ENCODE peak calls at places on chromosomes 4 and X, in eight cellular contexts. T, S, G, Z, P, Y, F and A are unnamed samples.
A peak's percentile ranks its signal among the peaks of the same experiment; 100 is the strongest.

GRCh38 chr4:137393043-137393442 is 139.3 kb downstream of the PCDH18 start:
- DNase-seq in T (no peak), S (peak; percentile 24), G (no peak), Z (no peak), P (peak; percentile 34), Y (no peak), F (no peak), A (no peak)

GRCh38 chr4:3045500-3045850 is 28.9 kb downstream of the HTT-AS start:
- DNase-seq in T (no peak), S (no peak), G (no peak), Z (peak; percentile 85), P (no peak), Y (peak; percentile 70), F (no peak), A (no peak)

GRCh38 chr4:26717332-26717731 is 133.4 kb downstream of the TBC1D19 start:
- DNase-seq in T (no peak), S (no peak), G (no peak), Z (no peak), P (no peak), Y (no peak), F (no peak), A (no peak)

GRCh38 chrX:21645437-21646220 is 12.5 kb downstream of the KLHL34 start:
- DNase-seq in T (no peak), S (no peak), G (no peak), Z (no peak), P (no peak), Y (no peak), F (no peak), A (no peak)

GRCh38 chrX:130246084-130246483 is 22.6 kb downstream of the ZNF280C start:
- DNase-seq in T (no peak), S (no peak), G (no peak), Z (no peak), P (no peak), Y (no peak), F (no peak), A (no peak)

GRCh38 chrX:2710041-2710471 is 19.0 kb downstream of the CD99 start:
- DNase-seq in T (no peak), S (no peak), G (no peak), Z (no peak), P (no peak), Y (no peak), F (peak; percentile 84), A (no peak)

GRCh38 chr4:150385606-150386005 is 196.3 kb upstream of the MAB21L2 start:
- DNase-seq in T (no peak), S (no peak), G (peak; percentile 73), Z (no peak), P (peak; percentile 60), Y (no peak), F (no peak), A (no peak)

GRCh38 chrX:154495472-154495922 is 5.1 kb upstream of the SLC10A3 start:
- DNase-seq in T (no peak), S (no peak), G (no peak), Z (no peak), P (no peak), Y (no peak), F (no peak), A (no peak)

GRCh38 chr4:112517067-112517588 is 1.1 kb upstream of the NEUROG2 start:
- DNase-seq in T (no peak), S (no peak), G (no peak), Z (no peak), P (no peak), Y (no peak), F (no peak), A (no peak)

GRCh38 chrX:42386681-42387080 is 391.3 kb downstream of the PPP1R2C start:
- DNase-seq in T (no peak), S (no peak), G (no peak), Z (no peak), P (no peak), Y (no peak), F (no peak), A (no peak)
- H3K4me1 ChIP-seq in T (no peaks in the 10 kb centered on the region), S (no peaks in the 10 kb centered on the region), G (no peaks in the 10 kb centered on the region), Z (no peaks in the 10 kb centered on the region), P (no peaks in the 10 kb centered on the region), Y (no peaks in the 10 kb centered on the region), F (no peaks in the 10 kb centered on the region), A (no peaks in the 10 kb centered on the region)

GRCh38 chr4:122450847-122451246 is 5.7 kb downstream of the IL2 start:
- DNase-seq in T (no peak), S (no peak), G (peak; percentile 13), Z (no peak), P (no peak), Y (no peak), F (no peak), A (no peak)
- TF ChIP-seq CTCF in T (no peak), S (no peak), G (peak; percentile 33), Z (no peak), P (no peak), Y (no peak), F (no peak), A (no peak)

GRCh38 chr4:153518637-153519384 is 52.7 kb downstream of the TMEM131L start:
- DNase-seq in T (no peak), S (no peak), G (no peak), Z (no peak), P (no peak), Y (peak; percentile 57), F (no peak), A (no peak)

GRCh38 chr4:153519677-153520076 is 53.5 kb downstream of the TMEM131L start:
- DNase-seq in T (no peak), S (no peak), G (no peak), Z (no peak), P (no peak), Y (no peak), F (no peak), A (no peak)

GRCh38 chr4:153521467-153521866 is 55.3 kb downstream of the TMEM131L start:
- DNase-seq in T (no peak), S (no peak), G (no peak), Z (no peak), P (no peak), Y (no peak), F (no peak), A (no peak)

GRCh38 chr4:153520871-153521329 is 54.7 kb downstream of the TMEM131L start:
- DNase-seq in T (no peak), S (no peak), G (no peak), Z (no peak), P (no peak), Y (no peak), F (no peak), A (no peak)

GRCh38 chr4:153520227-153520626 is 54.1 kb downstream of the TMEM131L start:
- DNase-seq in T (no peak), S (no peak), G (no peak), Z (no peak), P (no peak), Y (no peak), F (no peak), A (no peak)
- H3K4me1 ChIP-seq in T (no peaks in the 10 kb centered on the region), S (no peaks in the 10 kb centered on the region), G (no peaks in the 10 kb centered on the region), Z (no peaks in the 10 kb centered on the region), P (peaks cover 41% of the 10 kb centered on the region), Y (no peaks in the 10 kb centered on the region), F (peaks cover 22% of the 10 kb centered on the region), A (peaks cover 12% of the 10 kb centered on the region)

GRCh38 chr4:15459706-15460105 is 10.0 kb upstream of the CC2D2A start:
- DNase-seq in T (no peak), S (no peak), G (no peak), Z (no peak), P (no peak), Y (no peak), F (no peak), A (no peak)

GRCh38 chr4:15451866-15452765 is 17.6 kb upstream of the CC2D2A start:
- DNase-seq in T (no peak), S (no peak), G (no peak), Z (no peak), P (peak; percentile 50), Y (no peak), F (no peak), A (no peak)

GRCh38 chr4:15455290-15455689 is 14.4 kb upstream of the CC2D2A start:
- DNase-seq in T (no peak), S (no peak), G (no peak), Z (peak; percentile 73), P (peak; percentile 83), Y (peak; percentile 22), F (no peak), A (no peak)

DNA sequence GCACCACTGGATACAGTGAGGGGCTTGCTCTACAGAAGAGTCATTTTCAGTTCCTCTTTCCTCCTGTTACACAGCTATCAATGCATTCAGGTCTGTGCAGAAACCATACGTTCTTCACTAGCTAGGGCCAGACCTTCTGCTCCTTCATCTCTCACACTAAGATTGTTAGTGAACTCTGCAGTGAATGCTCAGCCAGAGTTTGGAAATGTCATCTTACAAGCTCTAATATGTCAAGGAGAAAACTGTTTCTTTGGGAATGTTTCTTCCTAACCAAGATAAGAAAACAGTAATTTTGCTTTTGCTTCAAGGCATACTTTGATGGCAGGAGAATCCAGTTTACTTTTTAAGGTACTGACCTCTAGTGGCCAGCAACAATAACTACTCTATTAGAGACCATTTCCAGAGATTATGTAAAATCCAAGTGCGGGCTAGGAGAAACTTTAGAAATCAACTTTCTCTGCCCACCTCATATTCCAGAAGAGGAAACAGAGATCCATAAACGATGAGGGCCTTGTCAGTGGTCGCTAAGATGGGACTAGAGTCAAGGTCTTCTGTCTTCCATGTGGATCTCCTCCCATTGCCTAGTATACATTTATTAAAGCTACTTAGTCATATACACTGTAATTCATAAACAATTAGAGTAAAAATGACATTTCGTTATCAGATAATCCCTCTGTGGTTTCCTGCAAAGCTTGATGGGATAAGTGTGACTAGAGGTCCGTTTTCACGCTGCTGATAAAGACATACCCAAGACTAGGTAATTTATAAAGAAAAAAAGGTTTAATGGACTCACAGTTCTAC is 12.1 kb upstream of the CC2D2A start:
- DNase-seq in T (no peak), S (no peak), G (peak; percentile 64), Z (no peak), P (no peak), Y (no peak), F (no peak), A (no peak)
- TF ChIP-seq CTCF in T (peak; percentile 64), S (peak; percentile 80), G (peak; percentile 74), Z (peak; percentile 78), P (peak; percentile 85), Y (peak; percentile 71), F (peak; percentile 67), A (peak; percentile 87)

GRCh38 chr4:102554988-102555387 is 53.8 kb downstream of the NFKB1 start:
- DNase-seq in T (no peak), S (no peak), G (no peak), Z (no peak), P (no peak), Y (no peak), F (no peak), A (no peak)
- H3K4me1 ChIP-seq in T (no peaks in the 10 kb centered on the region), S (peaks cover 15% of the 10 kb centered on the region), G (peaks cover 27% of the 10 kb centered on the region), Z (no peaks in the 10 kb centered on the region), P (peaks cover 46% of the 10 kb centered on the region), Y (no peaks in the 10 kb centered on the region), F (peaks cover 9% of the 10 kb centered on the region), A (peaks cover 5% of the 10 kb centered on the region)